ENCODE peak calls at places on chromosomes 5 and 9, in nine cellular contexts. One of them, this sample, is unnamed.

GRCh38 chr5:76953551-76954382 is 922 bp downstream of the CRHBP start:
- DNase-seq in heart right ventricle: peak; percentile 12
- DNase-seq in posterior vena cava: peak; percentile 82
- DNase-seq in stimulated activated CD4-positive, alpha-beta T cell treated with anti-CD3 and anti-CD28 coated beads, Interleukin-4, amount 100 ng/mL, for 4 hours: no peak
- DNase-seq in AG20443: peak; percentile 20
- DNase-seq in stimulated activated CD8-positive, alpha-beta memory T cell treated with anti-CD3 and anti-CD28 coated beads, Interleukin-4, amount 100 ng/mL, for 24 hours: no peak
- DNase-seq in foreskin fibroblast: no peak
- DNase-seq in RKO: no peak
- DNase-seq in IMR-90: no peak
- DNase-seq in this sample: no peak

GRCh38 chr9:105950894-105951293 is 256.6 kb downstream of the TMEM38B start:
- DNase-seq in stimulated activated CD8-positive, alpha-beta memory T cell treated with anti-CD3 and anti-CD28 coated beads, Interleukin-4, amount 100 ng/mL, for 24 hours: no peak
- DNase-seq in posterior vena cava: no peak
- DNase-seq in IMR-90: no peak
- DNase-seq in RKO: no peak
- DNase-seq in heart right ventricle: no peak
- DNase-seq in AG20443: no peak
- DNase-seq in stimulated activated CD4-positive, alpha-beta T cell treated with anti-CD3 and anti-CD28 coated beads, Interleukin-4, amount 100 ng/mL, for 4 hours: no peak
- DNase-seq in foreskin fibroblast: no peak
- DNase-seq in this sample: no peak

GRCh38 chr5:53730938-53731337 is 170.5 kb downstream of the NDUFS4 start:
- DNase-seq in AG20443: no peak
- DNase-seq in posterior vena cava: no peak
- DNase-seq in stimulated activated CD4-positive, alpha-beta T cell treated with anti-CD3 and anti-CD28 coated beads, Interleukin-4, amount 100 ng/mL, for 4 hours: no peak
- DNase-seq in IMR-90: no peak
- DNase-seq in RKO: no peak
- DNase-seq in heart right ventricle: no peak
- DNase-seq in stimulated activated CD8-positive, alpha-beta memory T cell treated with anti-CD3 and anti-CD28 coated beads, Interleukin-4, amount 100 ng/mL, for 24 hours: no peak
- DNase-seq in foreskin fibroblast: no peak
- DNase-seq in this sample: no peak

GRCh38 chr5:89407053-89407452 is 524.1 kb upstream of the MEF2C start:
- DNase-seq in posterior vena cava: no peak
- DNase-seq in RKO: no peak
- DNase-seq in AG20443: no peak
- DNase-seq in stimulated activated CD4-positive, alpha-beta T cell treated with anti-CD3 and anti-CD28 coated beads, Interleukin-4, amount 100 ng/mL, for 4 hours: no peak
- DNase-seq in stimulated activated CD8-positive, alpha-beta memory T cell treated with anti-CD3 and anti-CD28 coated beads, Interleukin-4, amount 100 ng/mL, for 24 hours: no peak
- DNase-seq in IMR-90: no peak
- DNase-seq in foreskin fibroblast: no peak
- DNase-seq in heart right ventricle: no peak
- DNase-seq in this sample: no peak

GRCh38 chr9:93493949-93494348 is 40.6 kb upstream of the FAM120AOS start:
- DNase-seq in posterior vena cava: no peak
- DNase-seq in stimulated activated CD4-positive, alpha-beta T cell treated with anti-CD3 and anti-CD28 coated beads, Interleukin-4, amount 100 ng/mL, for 4 hours: no peak
- DNase-seq in IMR-90: no peak
- DNase-seq in RKO: no peak
- DNase-seq in heart right ventricle: no peak
- DNase-seq in foreskin fibroblast: no peak
- DNase-seq in stimulated activated CD8-positive, alpha-beta memory T cell treated with anti-CD3 and anti-CD28 coated beads, Interleukin-4, amount 100 ng/mL, for 24 hours: no peak
- DNase-seq in AG20443: no peak
- DNase-seq in this sample: no peak

GRCh38 chr5:9596256-9596655 is 33.9 kb downstream of the TAS2R1 start:
- DNase-seq in RKO: no peak
- DNase-seq in foreskin fibroblast: peak; percentile 13
- DNase-seq in IMR-90: no peak
- DNase-seq in posterior vena cava: no peak
- DNase-seq in heart right ventricle: no peak
- DNase-seq in stimulated activated CD8-positive, alpha-beta memory T cell treated with anti-CD3 and anti-CD28 coated beads, Interleukin-4, amount 100 ng/mL, for 24 hours: no peak
- DNase-seq in AG20443: peak; percentile 15
- DNase-seq in stimulated activated CD4-positive, alpha-beta T cell treated with anti-CD3 and anti-CD28 coated beads, Interleukin-4, amount 100 ng/mL, for 4 hours: no peak
- DNase-seq in this sample: peak; percentile 34

GRCh38 chr5:158414333-158414762 is 555.4 kb upstream of the CLINT1 start:
- DNase-seq in heart right ventricle: no peak
- DNase-seq in stimulated activated CD8-positive, alpha-beta memory T cell treated with anti-CD3 and anti-CD28 coated beads, Interleukin-4, amount 100 ng/mL, for 24 hours: no peak
- DNase-seq in AG20443: no peak
- DNase-seq in RKO: no peak
- DNase-seq in posterior vena cava: no peak
- DNase-seq in stimulated activated CD4-positive, alpha-beta T cell treated with anti-CD3 and anti-CD28 coated beads, Interleukin-4, amount 100 ng/mL, for 4 hours: no peak
- DNase-seq in IMR-90: no peak
- DNase-seq in foreskin fibroblast: no peak
- DNase-seq in this sample: no peak

GRCh38 chr5:64914396-64914795 is 145.7 kb downstream of the CWC27 start:
- DNase-seq in foreskin fibroblast: no peak
- DNase-seq in AG20443: no peak
- DNase-seq in IMR-90: peak; percentile 59
- DNase-seq in stimulated activated CD4-positive, alpha-beta T cell treated with anti-CD3 and anti-CD28 coated beads, Interleukin-4, amount 100 ng/mL, for 4 hours: no peak
- DNase-seq in heart right ventricle: no peak
- DNase-seq in stimulated activated CD8-positive, alpha-beta memory T cell treated with anti-CD3 and anti-CD28 coated beads, Interleukin-4, amount 100 ng/mL, for 24 hours: no peak
- DNase-seq in RKO: no peak
- DNase-seq in posterior vena cava: no peak
- DNase-seq in this sample: no peak

GRCh38 chr9:107705521-107705920 is 216.0 kb upstream of the KLF4 start:
- DNase-seq in AG20443: no peak
- DNase-seq in RKO: no peak
- DNase-seq in stimulated activated CD4-positive, alpha-beta T cell treated with anti-CD3 and anti-CD28 coated beads, Interleukin-4, amount 100 ng/mL, for 4 hours: no peak
- DNase-seq in stimulated activated CD8-positive, alpha-beta memory T cell treated with anti-CD3 and anti-CD28 coated beads, Interleukin-4, amount 100 ng/mL, for 24 hours: no peak
- DNase-seq in IMR-90: no peak
- DNase-seq in posterior vena cava: no peak
- DNase-seq in heart right ventricle: no peak
- DNase-seq in foreskin fibroblast: no peak
- DNase-seq in this sample: no peak

GRCh38 chr9:126009047-126009446 is 261.9 kb downstream of the PBX3 start:
- DNase-seq in RKO: peak; percentile 36
- DNase-seq in IMR-90: no peak
- DNase-seq in posterior vena cava: no peak
- DNase-seq in stimulated activated CD4-positive, alpha-beta T cell treated with anti-CD3 and anti-CD28 coated beads, Interleukin-4, amount 100 ng/mL, for 4 hours: no peak
- DNase-seq in AG20443: no peak
- DNase-seq in foreskin fibroblast: no peak
- DNase-seq in stimulated activated CD8-positive, alpha-beta memory T cell treated with anti-CD3 and anti-CD28 coated beads, Interleukin-4, amount 100 ng/mL, for 24 hours: no peak
- DNase-seq in heart right ventricle: no peak
- DNase-seq in this sample: no peak

GRCh38 chr5:178115136-178115834 is 2.0 kb downstream of the N4BP3 start:
- DNase-seq in RKO: no peak
- DNase-seq in IMR-90: no peak
- DNase-seq in stimulated activated CD8-positive, alpha-beta memory T cell treated with anti-CD3 and anti-CD28 coated beads, Interleukin-4, amount 100 ng/mL, for 24 hours: no peak
- DNase-seq in posterior vena cava: no peak
- DNase-seq in stimulated activated CD4-positive, alpha-beta T cell treated with anti-CD3 and anti-CD28 coated beads, Interleukin-4, amount 100 ng/mL, for 4 hours: no peak
- DNase-seq in AG20443: no peak
- DNase-seq in foreskin fibroblast: no peak
- DNase-seq in heart right ventricle: no peak
- DNase-seq in this sample: no peak

GRCh38 chr9:98520221-98520920 is 188.4 kb downstream of the GABBR2 start:
- DNase-seq in heart right ventricle: no peak
- DNase-seq in posterior vena cava: no peak
- DNase-seq in stimulated activated CD4-positive, alpha-beta T cell treated with anti-CD3 and anti-CD28 coated beads, Interleukin-4, amount 100 ng/mL, for 4 hours: no peak
- DNase-seq in AG20443: no peak
- DNase-seq in stimulated activated CD8-positive, alpha-beta memory T cell treated with anti-CD3 and anti-CD28 coated beads, Interleukin-4, amount 100 ng/mL, for 24 hours: no peak
- DNase-seq in RKO: no peak
- DNase-seq in IMR-90: peak; percentile 86
- DNase-seq in foreskin fibroblast: no peak
- DNase-seq in this sample: no peak

GRCh38 chr9:19102181-19102630 is 498 bp downstream of the HAUS6 start:
- DNase-seq in IMR-90: peak; percentile 16
- DNase-seq in stimulated activated CD8-positive, alpha-beta memory T cell treated with anti-CD3 and anti-CD28 coated beads, Interleukin-4, amount 100 ng/mL, for 24 hours: peak; percentile 8
- DNase-seq in posterior vena cava: peak; percentile 84
- DNase-seq in RKO: peak; percentile 70
- DNase-seq in foreskin fibroblast: no peak
- DNase-seq in heart right ventricle: no peak
- DNase-seq in AG20443: peak; percentile 32
- DNase-seq in stimulated activated CD4-positive, alpha-beta T cell treated with anti-CD3 and anti-CD28 coated beads, Interleukin-4, amount 100 ng/mL, for 4 hours: peak; percentile 2
- DNase-seq in this sample: peak; percentile 17

GRCh38 chr5:116806879-116807278 is 232.3 kb upstream of the SEMA6A start:
- DNase-seq in posterior vena cava: no peak
- DNase-seq in stimulated activated CD8-positive, alpha-beta memory T cell treated with anti-CD3 and anti-CD28 coated beads, Interleukin-4, amount 100 ng/mL, for 24 hours: no peak
- DNase-seq in stimulated activated CD4-positive, alpha-beta T cell treated with anti-CD3 and anti-CD28 coated beads, Interleukin-4, amount 100 ng/mL, for 4 hours: no peak
- DNase-seq in AG20443: no peak
- DNase-seq in heart right ventricle: no peak
- DNase-seq in foreskin fibroblast: no peak
- DNase-seq in RKO: no peak
- DNase-seq in IMR-90: no peak
- DNase-seq in this sample: no peak

GRCh38 chr9:112104901-112105300 is 70.2 kb downstream of the SUSD1 start:
- DNase-seq in stimulated activated CD8-positive, alpha-beta memory T cell treated with anti-CD3 and anti-CD28 coated beads, Interleukin-4, amount 100 ng/mL, for 24 hours: no peak
- DNase-seq in IMR-90: no peak
- DNase-seq in RKO: no peak
- DNase-seq in AG20443: no peak
- DNase-seq in heart right ventricle: no peak
- DNase-seq in posterior vena cava: no peak
- DNase-seq in stimulated activated CD4-positive, alpha-beta T cell treated with anti-CD3 and anti-CD28 coated beads, Interleukin-4, amount 100 ng/mL, for 4 hours: no peak
- DNase-seq in foreskin fibroblast: no peak
- DNase-seq in this sample: no peak

GRCh38 chr9:130765135-130766030 is 69.7 kb upstream of the ABL1 start:
- DNase-seq in foreskin fibroblast: no peak
- DNase-seq in stimulated activated CD4-positive, alpha-beta T cell treated with anti-CD3 and anti-CD28 coated beads, Interleukin-4, amount 100 ng/mL, for 4 hours: no peak
- DNase-seq in IMR-90: peak; percentile 64
- DNase-seq in RKO: no peak
- DNase-seq in stimulated activated CD8-positive, alpha-beta memory T cell treated with anti-CD3 and anti-CD28 coated beads, Interleukin-4, amount 100 ng/mL, for 24 hours: no peak
- DNase-seq in AG20443: no peak
- DNase-seq in posterior vena cava: no peak
- DNase-seq in heart right ventricle: no peak
- DNase-seq in this sample: no peak

GRCh38 chr9:114059047-114059803 is 18.9 kb downstream of the AMBP start:
- DNase-seq in heart right ventricle: peak; percentile 65
- DNase-seq in stimulated activated CD4-positive, alpha-beta T cell treated with anti-CD3 and anti-CD28 coated beads, Interleukin-4, amount 100 ng/mL, for 4 hours: no peak
- DNase-seq in IMR-90: no peak
- DNase-seq in AG20443: no peak
- DNase-seq in foreskin fibroblast: no peak
- DNase-seq in RKO: no peak
- DNase-seq in stimulated activated CD8-positive, alpha-beta memory T cell treated with anti-CD3 and anti-CD28 coated beads, Interleukin-4, amount 100 ng/mL, for 24 hours: no peak
- DNase-seq in posterior vena cava: no peak
- DNase-seq in this sample: no peak

GRCh38 chr5:180100621-180101450 is 29.3 kb upstream of the RNF130 start:
- DNase-seq in posterior vena cava: no peak
- DNase-seq in stimulated activated CD8-positive, alpha-beta memory T cell treated with anti-CD3 and anti-CD28 coated beads, Interleukin-4, amount 100 ng/mL, for 24 hours: no peak
- DNase-seq in foreskin fibroblast: no peak
- DNase-seq in AG20443: no peak
- DNase-seq in heart right ventricle: no peak
- DNase-seq in RKO: no peak
- DNase-seq in stimulated activated CD4-positive, alpha-beta T cell treated with anti-CD3 and anti-CD28 coated beads, Interleukin-4, amount 100 ng/mL, for 4 hours: no peak
- DNase-seq in IMR-90: no peak
- DNase-seq in this sample: no peak

GRCh38 chr5:90921428-90921973 is 362.9 kb downstream of the ADGRV1 start:
- DNase-seq in AG20443: no peak
- DNase-seq in heart right ventricle: no peak
- DNase-seq in posterior vena cava: no peak
- DNase-seq in RKO: no peak
- DNase-seq in IMR-90: no peak
- DNase-seq in foreskin fibroblast: no peak
- DNase-seq in stimulated activated CD4-positive, alpha-beta T cell treated with anti-CD3 and anti-CD28 coated beads, Interleukin-4, amount 100 ng/mL, for 4 hours: no peak
- DNase-seq in stimulated activated CD8-positive, alpha-beta memory T cell treated with anti-CD3 and anti-CD28 coated beads, Interleukin-4, amount 100 ng/mL, for 24 hours: no peak
- DNase-seq in this sample: no peak

GRCh38 chr5:1282139-1282992 is 12.5 kb downstream of the TERT start:
- DNase-seq in RKO: no peak
- DNase-seq in foreskin fibroblast: no peak
- DNase-seq in posterior vena cava: peak; percentile 66
- DNase-seq in AG20443: no peak
- DNase-seq in IMR-90: no peak
- DNase-seq in stimulated activated CD4-positive, alpha-beta T cell treated with anti-CD3 and anti-CD28 coated beads, Interleukin-4, amount 100 ng/mL, for 4 hours: no peak
- DNase-seq in stimulated activated CD8-positive, alpha-beta memory T cell treated with anti-CD3 and anti-CD28 coated beads, Interleukin-4, amount 100 ng/mL, for 24 hours: no peak
- DNase-seq in heart right ventricle: peak; percentile 65
- DNase-seq in this sample: no peak

GRCh38 chr9:76897804-76898525 is 7.9 kb downstream of the PRUNE2 start:
- DNase-seq in RKO: no peak
- DNase-seq in heart right ventricle: no peak
- DNase-seq in AG20443: no peak
- DNase-seq in IMR-90: no peak
- DNase-seq in stimulated activated CD8-positive, alpha-beta memory T cell treated with anti-CD3 and anti-CD28 coated beads, Interleukin-4, amount 100 ng/mL, for 24 hours: no peak
- DNase-seq in stimulated activated CD4-positive, alpha-beta T cell treated with anti-CD3 and anti-CD28 coated beads, Interleukin-4, amount 100 ng/mL, for 4 hours: no peak
- DNase-seq in foreskin fibroblast: no peak
- DNase-seq in posterior vena cava: no peak
- DNase-seq in this sample: no peak

GRCh38 chr5:72121052-72121451 is 13.8 kb downstream of the MAP1B start:
- DNase-seq in IMR-90: no peak
- DNase-seq in stimulated activated CD4-positive, alpha-beta T cell treated with anti-CD3 and anti-CD28 coated beads, Interleukin-4, amount 100 ng/mL, for 4 hours: no peak
- DNase-seq in AG20443: no peak
- DNase-seq in RKO: no peak
- DNase-seq in foreskin fibroblast: no peak
- DNase-seq in heart right ventricle: no peak
- DNase-seq in stimulated activated CD8-positive, alpha-beta memory T cell treated with anti-CD3 and anti-CD28 coated beads, Interleukin-4, amount 100 ng/mL, for 24 hours: no peak
- DNase-seq in posterior vena cava: no peak
- DNase-seq in this sample: no peak

GRCh38 chr5:157750320-157750719 is 6.8 kb downstream of the LSM11 start:
- DNase-seq in stimulated activated CD4-positive, alpha-beta T cell treated with anti-CD3 and anti-CD28 coated beads, Interleukin-4, amount 100 ng/mL, for 4 hours: no peak
- DNase-seq in posterior vena cava: no peak
- DNase-seq in IMR-90: peak; percentile 71
- DNase-seq in AG20443: peak; percentile 44
- DNase-seq in foreskin fibroblast: no peak
- DNase-seq in RKO: peak; percentile 43
- DNase-seq in stimulated activated CD8-positive, alpha-beta memory T cell treated with anti-CD3 and anti-CD28 coated beads, Interleukin-4, amount 100 ng/mL, for 24 hours: no peak
- DNase-seq in heart right ventricle: no peak
- DNase-seq in this sample: no peak

GRCh38 chr5:123450114-123450513 is 26.9 kb upstream of the CEP120 start:
- DNase-seq in foreskin fibroblast: no peak
- DNase-seq in IMR-90: no peak
- DNase-seq in AG20443: no peak
- DNase-seq in stimulated activated CD8-positive, alpha-beta memory T cell treated with anti-CD3 and anti-CD28 coated beads, Interleukin-4, amount 100 ng/mL, for 24 hours: no peak
- DNase-seq in posterior vena cava: no peak
- DNase-seq in stimulated activated CD4-positive, alpha-beta T cell treated with anti-CD3 and anti-CD28 coated beads, Interleukin-4, amount 100 ng/mL, for 4 hours: no peak
- DNase-seq in RKO: no peak
- DNase-seq in heart right ventricle: no peak
- DNase-seq in this sample: no peak